ENCODE peak calls at places on chromosomes 6 and 20, in six cellular contexts. H is HCT116, O is HepG2, D is NT2/D1, C is K562, Q is GM12878. P is an unnamed sample.

GRCh38 chr6:157075549-157076426 is 247.5 kb downstream of the TMEM242 start:
- DNase-seq in D (no peak), C (peak), O (no peak), Q (peak), H (peak), P (no peak)

GRCh38 chr6:56353860-56354259 is 106.5 kb upstream of the COL21A1 start:
- DNase-seq in C (no peak), Q (no peak), O (no peak), D (no peak), H (no peak), P (no peak)

GRCh38 chr20:45781391-45781931 is 10.2 kb downstream of the WFDC3 start:
- DNase-seq in Q (no peak), C (no peak), H (peak), O (no peak), D (no peak), P (no peak)

GRCh38 chr20:24148372-24148771 is 159.8 kb upstream of the GGTLC1 start:
- DNase-seq in Q (peak), O (no peak), C (no peak), D (no peak), H (no peak), P (no peak)

GRCh38 chr6:104705095-104705707 is 154.5 kb downstream of the HACE1 start:
- DNase-seq in Q (no peak), D (no peak), O (no peak), C (peak), H (no peak), P (no peak)

GRCh38 chr20:51894619-51895018 is 92.3 kb upstream of the SALL4 start:
- DNase-seq in H (no peak), D (no peak), Q (no peak), C (no peak), O (no peak), P (no peak)

GRCh38 chr6:93621400-93621799 is 202.0 kb upstream of the EPHA7 start:
- DNase-seq in C (no peak), H (no peak), Q (no peak), O (no peak), D (no peak), P (no peak)

GRCh38 chr20:62824476-62825287 is 7.8 kb downstream of the COL9A3 start:
- DNase-seq in Q (no peak), H (no peak), O (peak), D (no peak), C (peak), P (peak)

GRCh38 chr6:105929626-105930025 is 156.5 kb upstream of the PRDM1 start:
- DNase-seq in C (no peak), D (no peak), H (no peak), O (no peak), Q (no peak), P (no peak)

GRCh38 chr6:160238234-160238633 is 20.4 kb downstream of the SLC22A2 start:
- DNase-seq in Q (no peak), C (no peak), H (no peak), O (no peak), D (no peak), P (no peak)

GRCh38 chr6:26556263-26557070 is 18.3 kb downstream of the HMGN4 start:
- DNase-seq in Q (no peak), D (no peak), O (peak), H (peak), C (peak), P (no peak)

GRCh38 chr6:52407467-52407866 is 12.7 kb upstream of the EFHC1 start:
- DNase-seq in O (peak), H (no peak), C (peak), Q (no peak), D (no peak), P (no peak)

GRCh38 chr20:53133134-53133533 is 161.0 kb downstream of the TSHZ2 start:
- DNase-seq in H (no peak), O (no peak), C (no peak), Q (no peak), D (no peak), P (no peak)

GRCh38 chr6:105091140-105091829 is 88.5 kb downstream of the POPDC3 start:
- DNase-seq in H (no peak), C (no peak), O (no peak), Q (no peak), D (no peak), P (no peak)

GRCh38 chr6:138289739-138290138 is 71.4 kb upstream of the PBOV1 start:
- DNase-seq in D (no peak), O (peak), Q (no peak), C (peak), H (no peak), P (no peak)

GRCh38 chr6:31558631-31559500 is 11.5 kb downstream of the NFKBIL1 start:
- DNase-seq in O (no peak), C (peak), Q (peak), D (no peak), H (no peak), P (no peak)

GRCh38 chr6:5181494-5182287 is 79.1 kb downstream of the LYRM4 start:
- DNase-seq in O (no peak), Q (no peak), H (no peak), D (no peak), C (no peak), P (no peak)

GRCh38 chr20:24483435-24484080 is 14.1 kb downstream of the SYNDIG1 start:
- DNase-seq in D (no peak), H (no peak), O (no peak), Q (no peak), C (no peak), P (no peak)

GRCh38 chr6:161186173-161186769 is 87.6 kb downstream of the AGPAT4 start:
- DNase-seq in D (no peak), H (peak), C (no peak), Q (no peak), O (no peak), P (no peak)

GRCh38 chr6:11317885-11318771 is 85.7 kb upstream of the NEDD9 start:
- DNase-seq in Q (no peak), O (peak), H (peak), C (no peak), D (peak), P (no peak)

GRCh38 chr20:34461779-34462087 is 54.5 kb upstream of the DYNLRB1 start:
- DNase-seq in Q (no peak), H (no peak), D (no peak), C (no peak), O (no peak), P (no peak)

GRCh38 chr6:43924222-43924702 is 154.3 kb downstream of the VEGFA start:
- DNase-seq in Q (peak), C (no peak), H (no peak), O (no peak), D (no peak), P (no peak)

GRCh38 chr6:2793491-2794151 is 28.4 kb downstream of the WRNIP1 start:
- DNase-seq in C (no peak), H (no peak), O (no peak), D (no peak), Q (no peak), P (no peak)

GRCh38 chr20:48636301-48636700 is 191.5 kb downstream of the PREX1 start:
- DNase-seq in Q (no peak), D (no peak), C (no peak), O (no peak), H (no peak), P (no peak)

GRCh38 chr20:48639899-48640298 is 187.9 kb downstream of the PREX1 start:
- DNase-seq in O (no peak), H (no peak), Q (no peak), D (no peak), C (no peak), P (no peak)

GRCh38 chr20:48637461-48637860 is 190.3 kb downstream of the PREX1 start:
- DNase-seq in O (no peak), Q (no peak), D (no peak), H (no peak), C (no peak), P (no peak)

GRCh38 chr20:48640871-48641270 is 186.9 kb downstream of the PREX1 start:
- DNase-seq in C (no peak), O (no peak), H (no peak), D (no peak), Q (no peak), P (no peak)

DNA sequence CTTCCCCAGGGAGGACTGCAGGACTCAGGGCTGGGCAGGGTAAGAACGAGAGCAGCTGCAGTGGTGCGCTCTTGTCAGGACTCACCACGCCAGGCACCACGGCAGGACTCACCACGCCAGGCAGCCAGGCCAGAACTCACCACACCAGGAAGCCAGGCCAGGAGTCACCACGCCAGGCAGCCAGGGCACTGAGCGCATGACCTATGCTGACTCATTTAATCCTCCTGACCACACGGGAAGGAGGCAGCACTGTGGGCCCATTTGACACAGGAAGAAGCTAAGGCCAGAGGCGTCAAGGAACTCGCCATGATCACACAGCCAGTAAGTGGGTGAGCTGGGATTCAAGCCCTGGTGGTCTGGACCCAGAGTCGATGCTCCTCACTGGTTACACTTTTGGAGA is 189.3 kb downstream of the PREX1 start:
- DNase-seq in H (peak), O (no peak), C (peak), Q (no peak), D (no peak), P (no peak)
- TF ChIP-seq ZNF274 in H (no peak), O (no peak), C (no peak), Q (no peak), D (no peak), P (no peak)

GRCh38 chr6:17042422-17043147 is 59.3 kb upstream of the STMND1 start:
- DNase-seq in D (peak), H (peak), C (no peak), Q (no peak), O (peak), P (peak)

GRCh38 chr6:17043148-17043522 is 58.7 kb upstream of the STMND1 start:
- DNase-seq in D (no peak), H (no peak), Q (no peak), O (no peak), C (no peak), P (no peak)

GRCh38 chr6:17045581-17046322 is 56.1 kb upstream of the STMND1 start:
- DNase-seq in C (no peak), H (no peak), O (no peak), Q (no peak), D (no peak), P (no peak)
- TF ChIP-seq ZNF274 in C (no peak), H (no peak), O (no peak), Q (no peak), D (no peak), P (no peak)

GRCh38 chr6:152295346-152295745 is 341.8 kb downstream of the SYNE1 start:
- DNase-seq in O (no peak), H (no peak), D (no peak), C (no peak), Q (no peak), P (no peak)
- TF ChIP-seq ZNF274 in O (no peak), H (no peak), D (no peak), C (no peak), Q (no peak), P (no peak)

DNA sequence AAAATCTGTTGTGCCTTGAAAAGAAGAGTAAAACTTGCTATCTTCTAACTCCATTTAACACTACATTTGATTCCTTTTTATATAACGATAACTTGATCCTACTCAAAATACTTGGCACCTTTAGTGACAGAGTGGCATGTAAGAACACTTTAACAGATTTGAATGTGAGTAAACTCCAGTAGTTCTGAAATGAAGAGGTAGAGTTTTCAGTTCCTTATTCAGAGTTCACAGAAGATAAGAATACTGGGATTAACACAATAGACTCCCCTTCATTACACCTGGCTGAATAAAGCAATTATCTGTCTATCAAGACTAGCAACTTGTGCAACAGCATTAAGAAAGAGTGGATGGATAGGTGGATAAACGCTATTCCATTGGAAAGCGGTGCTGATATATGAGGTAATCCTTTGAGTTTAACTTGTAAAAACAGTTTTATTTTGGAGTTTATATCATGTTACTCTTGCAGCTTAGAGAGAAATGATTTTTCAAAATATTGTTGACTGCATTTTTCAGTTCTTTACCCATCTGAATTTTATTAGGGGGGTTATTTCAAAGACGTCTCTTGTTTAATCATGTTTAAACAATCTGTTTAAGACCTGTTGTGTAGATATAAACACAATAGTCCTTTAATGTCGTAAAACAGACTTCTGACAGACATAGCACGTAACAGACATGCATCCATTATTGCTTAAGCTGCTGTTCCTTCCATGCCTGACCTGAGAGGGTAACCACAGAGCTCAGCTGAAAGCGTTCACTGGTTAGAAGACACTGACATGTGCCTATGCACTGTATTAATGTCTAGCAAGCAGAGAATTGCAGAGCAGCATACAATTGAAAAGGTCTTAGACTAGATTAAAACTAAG is 102.3 kb upstream of the SUPT3H start:
- DNase-seq in H (no peak), C (no peak), D (no peak), O (no peak), Q (no peak), P (no peak)
- TF ChIP-seq ZNF274 in H (no peak), C (no peak), D (no peak), O (no peak), Q (no peak), P (no peak)

DNA sequence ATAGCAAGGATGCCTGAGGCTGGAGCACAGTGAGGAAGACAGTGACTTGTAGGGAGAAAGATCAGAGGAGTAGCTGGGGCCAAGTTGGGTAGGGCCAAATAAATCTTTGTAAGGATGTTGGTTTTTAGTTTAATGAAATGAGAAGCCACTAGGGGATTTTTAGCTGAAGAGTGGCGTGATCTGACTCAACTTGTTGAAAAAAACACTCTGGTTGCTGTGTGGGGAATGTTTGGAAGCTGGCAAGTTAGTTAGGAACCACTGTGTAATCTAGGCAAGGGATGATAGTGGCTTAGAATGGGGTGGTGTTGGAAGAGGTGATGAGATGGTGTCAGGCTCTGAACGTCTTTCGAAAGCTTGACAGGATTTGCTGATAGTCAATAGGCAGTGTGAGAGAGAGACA is 176.1 kb upstream of the HDDC2 start:
- DNase-seq in D (no peak), O (no peak), H (no peak), C (no peak), Q (no peak), P (no peak)
- TF ChIP-seq ZNF274 in D (no peak), O (no peak), H (no peak), C (no peak), Q (no peak), P (no peak)

P was measured in H1.